ENCODE peak calls at places on chromosomes 12 and 14, in seven cellular contexts. J, C, Z, F, S, U and E are unnamed samples.
A peak's percentile ranks its signal among the peaks of the same experiment; 100 is the strongest.

GRCh38 chr12:69330475-69331473 is 17.4 kb upstream of the LYZ start:
- DNase-seq in S (peak; percentile 79), J (no peak), U (no peak), Z (no peak), C (peak; percentile 16), F (peak; percentile 62), E (no peak)

GRCh38 chr12:85468356-85469157 is 188.5 kb downstream of the ALX1 start:
- DNase-seq in Z (no peak), S (no peak), F (peak; percentile 39), C (peak; percentile 29), U (peak; percentile 59), J (peak; percentile 62), E (peak; percentile 50)

GRCh38 chr14:21061347-21061668 is 3.7 kb downstream of the RNASE8 start:
- DNase-seq in C (no peak), S (no peak), U (no peak), F (no peak), Z (no peak), J (no peak), E (no peak)

GRCh38 chr12:24378548-24379011 is 429.1 kb upstream of the SOX5 start:
- DNase-seq in Z (no peak), S (no peak), F (no peak), J (no peak), C (no peak), U (peak; percentile 34), E (no peak)

GRCh38 chr12:4824415-4824814 is 85.3 kb upstream of the KCNA1 start:
- DNase-seq in S (no peak), U (peak; percentile 45), Z (no peak), F (no peak), C (no peak), J (peak; percentile 25), E (no peak)

GRCh38 chr14:42854061-42854460 is 1247.4 kb downstream of the LRFN5 start:
- DNase-seq in Z (no peak), U (peak; percentile 56), C (no peak), F (no peak), J (no peak), S (no peak), E (no peak)

GRCh38 chr12:49960474-49961110 is 1.1 kb upstream of the AQP5 start:
- DNase-seq in C (no peak), F (no peak), U (no peak), J (no peak), S (no peak), Z (no peak), E (no peak)

GRCh38 chr12:113535100-113535499 is 63.4 kb upstream of the LHX5 start:
- DNase-seq in U (no peak), Z (no peak), F (no peak), C (no peak), J (no peak), S (no peak), E (no peak)

GRCh38 chr12:1913377-1914115 is 4.9 kb downstream of the CACNA2D4 start:
- DNase-seq in F (no peak), Z (no peak), J (no peak), S (no peak), C (no peak), U (no peak), E (no peak)

GRCh38 chr12:84727964-84728363 is 184.6 kb downstream of the SLC6A15 start:
- DNase-seq in F (no peak), Z (no peak), S (no peak), U (peak; percentile 8), C (no peak), J (peak; percentile 15), E (no peak)

GRCh38 chr12:123289911-123290310 is 18.3 kb upstream of the CDK2AP1 start:
- DNase-seq in J (no peak), F (no peak), C (no peak), Z (no peak), U (no peak), S (no peak), E (no peak)

GRCh38 chr14:63078606-63079005 is 33.3 kb upstream of the KCNH5 start:
- DNase-seq in F (no peak), Z (no peak), S (no peak), J (no peak), U (no peak), C (no peak), E (no peak)

GRCh38 chr12:54749191-54749818 is 101.1 kb upstream of the DCD start:
- DNase-seq in J (peak; percentile 55), S (no peak), Z (no peak), C (peak; percentile 13), F (no peak), U (peak; percentile 36), E (peak; percentile 21)

GRCh38 chr12:52141306-52141705 is 50.5 kb downstream of the KRT80 start:
- DNase-seq in Z (no peak), S (no peak), U (no peak), C (peak; percentile 54), F (no peak), J (no peak), E (no peak)

GRCh38 chr14:101820283-101820798 is 58.8 kb downstream of the PPP2R5C start:
- DNase-seq in J (no peak), C (no peak), S (no peak), Z (no peak), F (no peak), U (no peak), E (no peak)

GRCh38 chr12:59780605-59781135 is 184.8 kb downstream of the SLC16A7 start:
- DNase-seq in Z (no peak), F (no peak), S (no peak), C (no peak), U (peak; percentile 3), J (no peak), E (no peak)

GRCh38 chr14:60482743-60483142 is 3.1 kb downstream of the C14orf39 start:
- DNase-seq in J (peak; percentile 52), S (no peak), F (no peak), C (no peak), U (no peak), Z (no peak), E (no peak)

DNA sequence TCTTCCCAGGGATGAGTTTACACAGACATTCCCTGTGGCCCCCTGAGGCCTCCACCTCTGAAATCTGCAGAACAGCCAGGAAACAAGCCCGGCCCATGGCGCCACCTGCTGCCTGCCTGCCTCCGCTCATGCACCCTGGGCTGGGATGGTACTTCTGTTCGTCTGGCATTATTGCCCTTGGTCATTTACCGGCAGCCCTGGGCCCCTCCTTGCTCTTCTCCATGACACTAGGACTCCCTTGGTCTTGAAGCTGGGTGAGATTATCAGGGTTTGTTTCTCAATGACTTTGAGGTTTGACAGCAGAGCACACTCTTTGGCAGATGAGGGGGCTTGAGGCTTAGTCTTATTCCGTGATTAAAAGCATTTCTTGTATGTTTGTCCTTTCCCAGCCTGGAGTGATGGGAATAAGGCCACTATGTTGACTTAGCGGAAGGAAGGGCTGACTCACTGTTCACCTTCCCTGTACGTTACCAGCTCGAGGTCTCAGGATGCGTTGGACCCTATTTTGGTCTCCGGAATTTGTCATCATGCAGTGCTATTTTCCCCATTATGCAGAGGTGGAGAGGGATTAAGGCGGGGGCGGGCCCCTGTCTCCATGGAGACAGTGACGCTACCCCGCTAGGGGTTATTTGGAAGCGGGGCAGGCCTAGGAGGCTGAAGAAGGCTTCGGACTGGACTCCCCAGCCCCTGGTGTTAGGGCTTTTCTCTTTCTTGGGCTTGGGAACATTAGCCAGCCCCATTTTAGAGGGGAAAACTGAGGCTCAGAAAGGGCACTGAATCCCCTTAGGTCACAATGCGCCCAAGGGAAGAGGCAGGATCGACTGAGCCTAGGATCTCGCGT is 709 bp upstream of the PEX5 start:
- DNase-seq in S (peak; percentile 80), F (peak; percentile 91), J (peak; percentile 52), U (peak; percentile 1), C (peak; percentile 89), Z (peak; percentile 66), E (peak; percentile 53)
- TF ChIP-seq CTCF in S (peak; percentile 41), F (peak; percentile 30), J (peak; percentile 42), U (peak; percentile 66), C (peak; percentile 90), Z (peak; percentile 86), E (peak; percentile 75)

DNA sequence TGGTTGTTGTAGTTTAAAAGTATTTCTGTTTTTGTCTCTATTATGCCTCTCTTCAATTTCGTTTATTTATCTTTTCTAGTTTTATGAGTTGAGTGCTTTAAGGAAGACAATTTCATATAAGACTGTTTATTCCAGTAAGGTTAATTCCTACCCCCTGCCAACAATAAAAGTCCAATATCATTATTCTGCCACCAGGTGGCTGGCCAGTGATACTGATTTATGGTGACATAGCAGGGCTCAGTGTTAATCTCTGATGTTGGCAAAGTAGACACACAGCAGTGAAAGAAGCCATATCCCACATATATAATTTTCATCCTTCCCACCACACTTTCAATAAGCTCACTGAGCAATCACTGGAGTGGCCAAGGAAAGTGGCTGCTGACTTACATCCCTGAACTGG is 69.0 kb upstream of the BMP4 start:
- DNase-seq in S (no peak), U (no peak), C (peak; percentile 15), Z (no peak), J (peak; percentile 49), F (peak; percentile 12), E (no peak)
- TF ChIP-seq CTCF in S (no peak), U (peak; percentile 32), C (peak; percentile 7), Z (peak; percentile 37), J (peak; percentile 12), F (no peak), E (peak; percentile 47)

GRCh38 chr14:97298775-97299174 is 501.6 kb downstream of the VRK1 start:
- DNase-seq in Z (no peak), S (no peak), C (no peak), U (no peak), F (no peak), J (no peak), E (no peak)

GRCh38 chr14:97298331-97298730 is 501.1 kb downstream of the VRK1 start:
- DNase-seq in F (peak; percentile 73), Z (no peak), J (no peak), S (no peak), C (peak; percentile 10), U (no peak), E (no peak)

GRCh38 chr14:97299661-97300060 is 502.5 kb downstream of the VRK1 start:
- DNase-seq in S (no peak), C (no peak), F (peak; percentile 43), J (no peak), U (no peak), Z (no peak), E (no peak)

GRCh38 chr14:97306133-97306784 is 509.1 kb downstream of the VRK1 start:
- DNase-seq in Z (no peak), S (no peak), J (no peak), F (no peak), U (peak; percentile 5), C (no peak), E (no peak)

DNA sequence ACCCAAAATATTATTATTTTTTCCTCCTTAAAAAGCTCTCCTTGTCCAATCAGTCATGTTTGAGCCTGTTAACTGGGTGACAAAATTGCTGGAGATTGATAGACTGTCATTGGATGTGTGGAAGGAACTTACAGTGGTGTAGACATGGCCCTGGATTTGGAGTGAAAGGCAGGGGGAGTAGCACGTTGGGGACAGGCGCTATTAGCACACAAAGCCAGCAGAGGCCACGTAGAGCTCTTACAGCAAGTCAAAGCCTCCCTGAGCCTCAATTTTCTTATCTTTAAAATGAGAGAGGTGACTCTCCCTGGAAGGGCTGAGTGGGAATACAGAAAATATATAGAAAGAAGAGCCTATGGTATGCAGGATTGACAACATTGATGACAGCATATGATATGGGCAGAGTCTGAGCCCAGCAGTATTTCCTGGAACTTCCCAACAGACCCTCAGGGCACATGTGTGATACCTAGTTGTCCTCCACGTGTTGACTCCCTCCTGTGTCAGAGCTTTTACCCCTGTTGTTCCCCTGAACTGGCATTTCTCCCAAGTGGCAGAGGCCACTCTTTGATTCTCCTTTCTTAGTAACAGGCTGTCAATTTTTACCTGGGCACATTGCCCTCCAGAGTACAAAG is 504.9 kb downstream of the VRK1 start:
- DNase-seq in S (no peak), C (no peak), Z (no peak), J (no peak), F (no peak), U (no peak), E (no peak)
- TF ChIP-seq CTCF in S (no peak), C (no peak), Z (no peak), J (no peak), F (no peak), U (no peak), E (no peak)

GRCh38 chr14:99035712-99036593 is 236.0 kb downstream of the BCL11B start:
- DNase-seq in J (peak; percentile 97), Z (no peak), F (peak; percentile 73), U (peak; percentile 88), C (no peak), S (peak; percentile 81), E (no peak)
- TF ChIP-seq CTCF in J (no peak), Z (no peak), F (no peak), U (no peak), C (no peak), S (no peak), E (no peak)